ENCODE peak calls at places on chromosomes 4 and X, in six cellular contexts. One of them, this sample, is unnamed.

GRCh38 chrX:133992877-133993276 is 7.5 kb upstream of the GPC3 start:
- DNase-seq in OCI-LY7: no peak
- DNase-seq in neural progenitor cell: no peak
- DNase-seq in PC-3: no peak
- DNase-seq in MM.1S: no peak
- DNase-seq in mammary epithelial cell: no peak
- DNase-seq in this sample: no peak

GRCh38 chr4:109332926-109333464 is 30.5 kb upstream of the COL25A1 start:
- DNase-seq in OCI-LY7: peak
- DNase-seq in neural progenitor cell: peak
- DNase-seq in PC-3: no peak
- DNase-seq in MM.1S: no peak
- DNase-seq in mammary epithelial cell: no peak
- DNase-seq in this sample: no peak

GRCh38 chr4:153402366-153402765 is 57.9 kb downstream of the MND1 start:
- DNase-seq in OCI-LY7: no peak
- DNase-seq in neural progenitor cell: no peak
- DNase-seq in PC-3: no peak
- DNase-seq in MM.1S: no peak
- DNase-seq in mammary epithelial cell: no peak
- DNase-seq in this sample: peak

GRCh38 chr4:47221721-47222120 is 190.4 kb downstream of the GABRB1 start:
- DNase-seq in OCI-LY7: no peak
- DNase-seq in neural progenitor cell: no peak
- DNase-seq in PC-3: no peak
- DNase-seq in MM.1S: no peak
- DNase-seq in mammary epithelial cell: peak
- DNase-seq in this sample: peak

GRCh38 chrX:21661316-21661715 is 3.2 kb upstream of the KLHL34 start:
- DNase-seq in OCI-LY7: no peak
- DNase-seq in neural progenitor cell: no peak
- DNase-seq in PC-3: peak
- DNase-seq in MM.1S: no peak
- DNase-seq in mammary epithelial cell: no peak
- DNase-seq in this sample: no peak

GRCh38 chr4:168486961-168487820 is 6.9 kb upstream of the DDX60L start:
- DNase-seq in OCI-LY7: no peak
- DNase-seq in neural progenitor cell: no peak
- DNase-seq in PC-3: peak
- DNase-seq in MM.1S: no peak
- DNase-seq in mammary epithelial cell: peak
- DNase-seq in this sample: peak

GRCh38 chrX:102835504-102836146 is 101.4 kb upstream of the RAB40AL start:
- DNase-seq in OCI-LY7: peak
- DNase-seq in neural progenitor cell: peak
- DNase-seq in PC-3: peak
- DNase-seq in MM.1S: peak
- DNase-seq in mammary epithelial cell: peak
- DNase-seq in this sample: peak

GRCh38 chr4:16106956-16107355 is 23.1 kb upstream of the PROM1 start:
- DNase-seq in OCI-LY7: no peak
- DNase-seq in neural progenitor cell: no peak
- DNase-seq in PC-3: no peak
- DNase-seq in MM.1S: no peak
- DNase-seq in mammary epithelial cell: no peak
- DNase-seq in this sample: no peak

GRCh38 chr4:145886871-145887240 is 51.8 kb downstream of the ZNF827 start:
- DNase-seq in OCI-LY7: peak
- DNase-seq in neural progenitor cell: no peak
- DNase-seq in PC-3: no peak
- DNase-seq in MM.1S: no peak
- DNase-seq in mammary epithelial cell: no peak
- DNase-seq in this sample: no peak

GRCh38 chr4:153785830-153786721 is 2.8 kb downstream of the SFRP2 start:
- DNase-seq in OCI-LY7: peak
- DNase-seq in neural progenitor cell: peak
- DNase-seq in PC-3: peak
- DNase-seq in MM.1S: peak
- DNase-seq in mammary epithelial cell: no peak
- DNase-seq in this sample: peak

GRCh38 chr4:2042207-2042946 is 16.8 kb upstream of the NAT8L start:
- DNase-seq in OCI-LY7: peak
- DNase-seq in neural progenitor cell: peak
- DNase-seq in PC-3: no peak
- DNase-seq in MM.1S: peak
- DNase-seq in mammary epithelial cell: no peak
- DNase-seq in this sample: no peak

GRCh38 chr4:129179276-129179675 is 83.3 kb downstream of the C4orf33 start:
- DNase-seq in OCI-LY7: no peak
- DNase-seq in neural progenitor cell: no peak
- DNase-seq in PC-3: no peak
- DNase-seq in MM.1S: no peak
- DNase-seq in mammary epithelial cell: no peak
- DNase-seq in this sample: no peak

GRCh38 chrX:130994671-130995070 is 63.5 kb upstream of the ARHGAP36 start:
- DNase-seq in OCI-LY7: peak
- DNase-seq in neural progenitor cell: peak
- DNase-seq in PC-3: peak
- DNase-seq in MM.1S: peak
- DNase-seq in mammary epithelial cell: no peak
- DNase-seq in this sample: no peak

GRCh38 chr4:87270144-87270543 is 49.7 kb upstream of the KLHL8 start:
- DNase-seq in OCI-LY7: peak
- DNase-seq in neural progenitor cell: peak
- DNase-seq in PC-3: peak
- DNase-seq in MM.1S: no peak
- DNase-seq in mammary epithelial cell: peak
- DNase-seq in this sample: peak

GRCh38 chr4:58514299-58514698 is 1404.1 kb upstream of the IGFBP7 start:
- DNase-seq in OCI-LY7: no peak
- DNase-seq in neural progenitor cell: no peak
- DNase-seq in PC-3: peak
- DNase-seq in MM.1S: no peak
- DNase-seq in mammary epithelial cell: no peak
- DNase-seq in this sample: no peak

GRCh38 chrX:131741103-131741581 is 197.3 kb downstream of the OR13H1 start:
- DNase-seq in OCI-LY7: no peak
- DNase-seq in neural progenitor cell: no peak
- DNase-seq in PC-3: no peak
- DNase-seq in MM.1S: peak
- DNase-seq in mammary epithelial cell: peak
- DNase-seq in this sample: peak

GRCh38 chr4:94390804-94391410 is 48.3 kb upstream of the HPGDS start:
- DNase-seq in OCI-LY7: peak
- DNase-seq in neural progenitor cell: peak
- DNase-seq in PC-3: peak
- DNase-seq in MM.1S: no peak
- DNase-seq in mammary epithelial cell: no peak
- DNase-seq in this sample: peak

GRCh38 chr4:86250006-86250405 is 109.8 kb downstream of the MAPK10 start:
- DNase-seq in OCI-LY7: no peak
- DNase-seq in neural progenitor cell: no peak
- DNase-seq in PC-3: no peak
- DNase-seq in MM.1S: no peak
- DNase-seq in mammary epithelial cell: no peak
- DNase-seq in this sample: no peak

GRCh38 chr4:3776166-3777032 is 10.2 kb downstream of the ADRA2C start:
- DNase-seq in OCI-LY7: no peak
- DNase-seq in neural progenitor cell: no peak
- DNase-seq in PC-3: no peak
- DNase-seq in MM.1S: no peak
- DNase-seq in mammary epithelial cell: no peak
- DNase-seq in this sample: no peak

GRCh38 chrX:109374276-109374960 is 107.5 kb downstream of the GUCY2F start:
- DNase-seq in OCI-LY7: no peak
- DNase-seq in neural progenitor cell: no peak
- DNase-seq in PC-3: peak
- DNase-seq in MM.1S: no peak
- DNase-seq in mammary epithelial cell: peak
- DNase-seq in this sample: peak

GRCh38 chr4:87067120-87067885 is 132.5 kb downstream of the AFF1 start:
- DNase-seq in OCI-LY7: no peak
- DNase-seq in neural progenitor cell: no peak
- DNase-seq in PC-3: no peak
- DNase-seq in MM.1S: no peak
- DNase-seq in mammary epithelial cell: no peak
- DNase-seq in this sample: no peak

GRCh38 chrX:2894885-2895292 is 34.2 kb downstream of the ARSD start:
- DNase-seq in OCI-LY7: no peak
- DNase-seq in neural progenitor cell: no peak
- DNase-seq in PC-3: peak
- DNase-seq in MM.1S: no peak
- DNase-seq in mammary epithelial cell: no peak
- DNase-seq in this sample: peak

GRCh38 chr4:6464842-6465588 is 7.4 kb downstream of the PPP2R2C start:
- DNase-seq in OCI-LY7: peak
- DNase-seq in neural progenitor cell: no peak
- DNase-seq in PC-3: peak
- DNase-seq in MM.1S: no peak
- DNase-seq in mammary epithelial cell: no peak
- DNase-seq in this sample: no peak

GRCh38 chr4:17286737-17287460 is 225.0 kb downstream of the QDPR start:
- DNase-seq in OCI-LY7: no peak
- DNase-seq in neural progenitor cell: no peak
- DNase-seq in PC-3: no peak
- DNase-seq in MM.1S: no peak
- DNase-seq in mammary epithelial cell: no peak
- DNase-seq in this sample: no peak

GRCh38 chr4:184474261-184475095 is at the start of gene IRF2:
- DNase-seq in OCI-LY7: peak
- DNase-seq in neural progenitor cell: peak
- DNase-seq in PC-3: peak
- DNase-seq in MM.1S: peak
- DNase-seq in mammary epithelial cell: peak
- DNase-seq in this sample: peak

GRCh38 chr4:3522326-3522640 is 9.9 kb downstream of the LRPAP1 start:
- DNase-seq in OCI-LY7: no peak
- DNase-seq in neural progenitor cell: no peak
- DNase-seq in PC-3: no peak
- DNase-seq in MM.1S: no peak
- DNase-seq in mammary epithelial cell: no peak
- DNase-seq in this sample: no peak

GRCh38 chrX:149004936-149005335 is 500.2 kb downstream of the IDS start:
- DNase-seq in OCI-LY7: no peak
- DNase-seq in neural progenitor cell: peak
- DNase-seq in PC-3: no peak
- DNase-seq in MM.1S: no peak
- DNase-seq in mammary epithelial cell: no peak
- DNase-seq in this sample: no peak

DNA sequence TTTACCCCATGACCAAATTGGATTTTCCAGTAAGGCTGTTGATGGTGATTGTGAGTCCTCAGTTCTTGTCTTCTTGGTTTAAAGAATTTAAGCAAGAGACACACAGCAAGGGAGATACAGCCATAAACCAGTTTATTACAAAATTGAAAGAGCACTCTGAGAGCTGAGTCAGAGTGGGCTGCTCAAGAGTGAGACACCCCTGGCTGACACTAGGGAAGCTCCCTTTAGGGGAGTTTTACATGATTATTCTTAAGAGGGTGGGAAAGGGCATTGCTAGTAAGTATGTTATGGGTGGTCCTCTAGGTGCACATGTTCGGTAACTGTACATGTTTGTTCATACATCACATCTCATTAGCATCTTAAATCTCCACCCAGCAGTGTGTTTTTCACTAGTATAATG is 18.8 kb upstream of the ZNF81 start:
- DNase-seq in OCI-LY7: no peak
- DNase-seq in neural progenitor cell: no peak
- DNase-seq in PC-3: no peak
- DNase-seq in MM.1S: no peak
- DNase-seq in mammary epithelial cell: no peak
- DNase-seq in this sample: no peak
- H2AFZ ChIP-seq in OCI-LY7: no peak
- H2AFZ ChIP-seq in neural progenitor cell: no peak
- H2AFZ ChIP-seq in PC-3: no peak
- H2AFZ ChIP-seq in MM.1S: no peak
- H2AFZ ChIP-seq in mammary epithelial cell: no peak
- H2AFZ ChIP-seq in this sample: no peak

GRCh38 chr4:73343432-73343831 is 60.7 kb upstream of the ALB start:
- DNase-seq in OCI-LY7: no peak
- DNase-seq in neural progenitor cell: no peak
- DNase-seq in PC-3: no peak
- DNase-seq in MM.1S: no peak
- DNase-seq in mammary epithelial cell: no peak
- DNase-seq in this sample: no peak
- TF ChIP-seq CTCF in OCI-LY7: no peak
- TF ChIP-seq CTCF in neural progenitor cell: no peak
- TF ChIP-seq CTCF in PC-3: no peak
- TF ChIP-seq CTCF in MM.1S: no peak
- TF ChIP-seq CTCF in mammary epithelial cell: no peak
- TF ChIP-seq CTCF in this sample: no peak

DNA sequence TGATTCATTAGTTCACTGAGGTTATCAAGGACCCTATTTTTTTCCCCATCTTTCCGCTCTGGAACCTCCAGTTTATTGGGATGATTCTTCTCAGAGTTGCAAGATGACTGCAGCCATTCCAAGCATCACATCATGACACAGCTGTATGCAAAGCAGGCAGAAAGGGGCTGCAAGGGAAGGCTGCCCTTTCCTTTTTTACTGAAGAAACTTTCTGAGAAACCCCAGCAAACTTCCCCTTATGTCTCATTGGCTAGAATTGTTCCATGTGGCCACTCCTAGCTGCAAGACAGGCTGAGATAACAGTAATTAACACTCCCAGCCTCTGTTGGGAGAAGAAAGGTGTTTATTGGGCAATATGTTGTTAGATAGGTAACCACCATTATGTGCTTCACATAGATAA is 102.6 kb downstream of the SATL1 start:
- DNase-seq in OCI-LY7: no peak
- DNase-seq in neural progenitor cell: no peak
- DNase-seq in PC-3: no peak
- DNase-seq in MM.1S: no peak
- DNase-seq in mammary epithelial cell: no peak
- DNase-seq in this sample: no peak
- H2AFZ ChIP-seq in OCI-LY7: no peak
- H2AFZ ChIP-seq in neural progenitor cell: no peak
- H2AFZ ChIP-seq in PC-3: no peak
- H2AFZ ChIP-seq in MM.1S: no peak
- H2AFZ ChIP-seq in mammary epithelial cell: no peak
- H2AFZ ChIP-seq in this sample: no peak

GRCh38 chrX:11543249-11543648 is 122.5 kb downstream of the ARHGAP6 start:
- DNase-seq in OCI-LY7: peak
- DNase-seq in neural progenitor cell: no peak
- DNase-seq in PC-3: no peak
- DNase-seq in MM.1S: no peak
- DNase-seq in mammary epithelial cell: no peak
- DNase-seq in this sample: no peak

GRCh38 chrX:11535156-11535919 is 130.4 kb downstream of the ARHGAP6 start:
- DNase-seq in OCI-LY7: no peak
- DNase-seq in neural progenitor cell: no peak
- DNase-seq in PC-3: peak
- DNase-seq in MM.1S: no peak
- DNase-seq in mammary epithelial cell: no peak
- DNase-seq in this sample: no peak

GRCh38 chrX:11537141-11537540 is 128.6 kb downstream of the ARHGAP6 start:
- DNase-seq in OCI-LY7: no peak
- DNase-seq in neural progenitor cell: no peak
- DNase-seq in PC-3: no peak
- DNase-seq in MM.1S: no peak
- DNase-seq in mammary epithelial cell: no peak
- DNase-seq in this sample: no peak

GRCh38 chrX:11541510-11541909 is 124.2 kb downstream of the ARHGAP6 start:
- DNase-seq in OCI-LY7: no peak
- DNase-seq in neural progenitor cell: no peak
- DNase-seq in PC-3: no peak
- DNase-seq in MM.1S: no peak
- DNase-seq in mammary epithelial cell: no peak
- DNase-seq in this sample: peak

GRCh38 chrX:11540532-11541377 is 125.0 kb downstream of the ARHGAP6 start:
- DNase-seq in OCI-LY7: no peak
- DNase-seq in neural progenitor cell: no peak
- DNase-seq in PC-3: no peak
- DNase-seq in MM.1S: no peak
- DNase-seq in mammary epithelial cell: no peak
- DNase-seq in this sample: no peak
- TF ChIP-seq CTCF in OCI-LY7: no peak
- TF ChIP-seq CTCF in neural progenitor cell: no peak
- TF ChIP-seq CTCF in PC-3: no peak
- TF ChIP-seq CTCF in MM.1S: no peak
- TF ChIP-seq CTCF in mammary epithelial cell: peak
- TF ChIP-seq CTCF in this sample: peak

This sample was measured in fibroblast of lung.